ENCODE peak calls at places on chromosomes 4 and X, in ten cellular contexts. E is thyroid gland, O is vagina, S is body of pancreas, Y is HCT116, P is ovary, V is upper lobe of left lung, R is right lobe of liver, Q is stomach, D is transverse colon. A is an unnamed sample.

GRCh38 chrX:109925656-109926055 is 77.3 kb upstream of the TMEM164 start:
- DNase-seq in E (no peak), D (no peak), O (no peak), R (no peak), S (no peak), V (no peak), Q (no peak), Y (no peak), P (no peak), A (no peak)

GRCh38 chrX:1248381-1249061 is 20.1 kb upstream of the CSF2RA start:
- DNase-seq in E (peak; percentile 29), O (no peak), R (no peak), Y (no peak), P (no peak), S (no peak), D (no peak), Q (no peak), V (peak; percentile 34), A (no peak)

GRCh38 chr4:169268951-169269781 is 1.6 kb downstream of the SH3RF1 start:
- DNase-seq in P (no peak), Q (no peak), D (peak; percentile 31), Y (no peak), V (no peak), S (no peak), E (peak; percentile 27), R (peak; percentile 47), O (no peak), A (no peak)

GRCh38 chrX:128816919-128817318 is 706.4 kb downstream of the SMARCA1 start:
- DNase-seq in D (no peak), S (no peak), O (no peak), Q (no peak), Y (no peak), V (no peak), R (no peak), P (no peak), E (no peak), A (no peak)

GRCh38 chrX:101217689-101218088 is 1.9 kb upstream of the DRP2 start:
- DNase-seq in R (no peak), D (no peak), V (no peak), Q (no peak), S (no peak), Y (no peak), E (no peak), O (no peak), P (no peak), A (no peak)

GRCh38 chr4:2874861-2875260 is 31.2 kb downstream of the ADD1 start:
- DNase-seq in Q (no peak), P (no peak), R (no peak), D (no peak), E (no peak), V (no peak), O (no peak), S (no peak), Y (no peak), A (no peak)

GRCh38 chrX:73214366-73215094 is at the start of gene NAP1L2:
- DNase-seq in E (peak; percentile 57), D (peak; percentile 26), Q (no peak), Y (no peak), R (peak; percentile 41), O (no peak), P (peak; percentile 34), V (peak; percentile 40), S (peak; percentile 41), A (no peak)

GRCh38 chr4:8738471-8738931 is 133.1 kb downstream of the HMX1 start:
- DNase-seq in O (peak; percentile 60), Q (peak; percentile 16), S (peak; percentile 6), R (peak; percentile 18), Y (no peak), D (no peak), V (peak; percentile 20), P (no peak), E (no peak), A (no peak)

GRCh38 chr4:20684852-20685763 is 15.2 kb upstream of the PACRGL start:
- DNase-seq in V (no peak), O (no peak), Y (no peak), R (no peak), S (no peak), D (no peak), E (no peak), P (no peak), Q (no peak), A (no peak)

GRCh38 chr4:113657834-113658233 is 103.7 kb downstream of the CAMK2D start:
- DNase-seq in Q (no peak), Y (no peak), P (no peak), S (no peak), V (no peak), E (no peak), R (no peak), D (no peak), O (no peak), A (no peak)

GRCh38 chrX:140710710-140711109 is 1.2 kb downstream of the LINC00632 start:
- DNase-seq in Y (no peak), R (no peak), D (no peak), S (no peak), Q (no peak), V (no peak), O (no peak), E (no peak), P (no peak), A (no peak)

GRCh38 chrX:123237271-123237670 is 53.2 kb downstream of the GRIA3 start:
- DNase-seq in P (no peak), E (no peak), V (no peak), D (no peak), O (no peak), S (no peak), R (no peak), Q (no peak), Y (no peak), A (no peak)

DNA sequence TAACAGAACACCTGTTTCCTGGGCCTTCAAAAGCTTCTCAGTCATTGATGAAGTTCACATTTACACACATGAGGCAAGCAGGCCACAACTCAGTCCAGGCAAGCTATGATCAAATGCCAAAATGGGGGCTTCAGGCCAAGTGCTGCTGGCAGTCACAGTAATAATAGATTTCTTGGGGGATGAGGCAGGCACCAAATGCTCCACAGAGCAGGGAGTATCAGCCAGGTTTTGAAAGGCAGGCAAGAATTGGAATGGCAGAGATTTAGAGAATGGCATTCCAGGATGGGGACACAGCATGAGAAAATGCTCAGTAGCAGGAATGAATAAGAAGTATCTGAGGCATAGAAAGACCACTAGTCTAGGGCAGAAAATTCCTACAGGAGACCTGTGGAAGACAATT is 52.8 kb downstream of the GRIA3 start:
- DNase-seq in Y (no peak), S (no peak), O (no peak), E (no peak), D (no peak), V (no peak), P (no peak), Q (no peak), R (no peak), A (no peak)
- H3K9me3 ChIP-seq in Y (no peaks in the 10 kb centered on the region), S (no peaks in the 10 kb centered on the region), O (no peaks in the 10 kb centered on the region), E (no peaks in the 10 kb centered on the region), D (no peaks in the 10 kb centered on the region), V (no peaks in the 10 kb centered on the region), P (no peaks in the 10 kb centered on the region), Q (no peaks in the 10 kb centered on the region), R (no peaks in the 10 kb centered on the region), A (no peaks in the 10 kb centered on the region)

GRCh38 chrX:120512627-120513026 is 43.5 kb upstream of the LAMP2 start:
- DNase-seq in D (no peak), Y (no peak), V (no peak), O (no peak), S (peak; percentile 16), P (no peak), Q (no peak), R (no peak), E (no peak), A (no peak)

GRCh38 chrX:120517936-120518335 is 42.8 kb downstream of the CUL4B start:
- DNase-seq in Y (no peak), V (no peak), E (no peak), S (no peak), R (no peak), Q (no peak), D (no peak), P (no peak), O (no peak), A (no peak)

GRCh38 chrX:120514236-120514635 is 45.1 kb upstream of the LAMP2 start:
- DNase-seq in P (no peak), V (no peak), D (no peak), S (no peak), E (no peak), O (no peak), Q (no peak), R (no peak), Y (no peak), A (no peak)

DNA sequence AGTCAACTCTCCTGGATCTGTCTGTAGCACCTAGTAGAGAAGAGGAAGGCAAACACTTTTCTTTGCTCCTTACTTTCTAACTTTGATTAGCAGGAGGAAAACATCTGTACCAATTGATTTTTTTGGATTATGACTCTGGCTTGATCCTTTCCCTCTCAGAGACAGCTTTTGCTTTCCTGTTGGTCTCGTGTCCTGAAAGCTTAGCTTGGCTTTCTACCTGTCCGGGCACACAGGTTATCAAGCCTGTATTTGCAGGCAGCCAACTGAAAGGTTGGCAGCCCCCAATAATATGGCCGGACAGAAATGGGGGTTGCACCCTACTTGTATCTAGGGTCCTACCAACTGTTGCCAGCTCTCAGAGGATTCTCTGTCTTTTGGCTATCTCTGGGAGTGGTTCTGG is 43.1 kb upstream of the LAMP2 start:
- DNase-seq in Y (no peak), R (no peak), V (no peak), S (no peak), O (no peak), D (no peak), P (no peak), E (no peak), Q (no peak), A (no peak)
- TF ChIP-seq POLR2A in Y (no peak), R (no peak), V (no peak), S (no peak), O (no peak), D (no peak), P (no peak), E (no peak), Q (no peak), A (no peak)

DNA sequence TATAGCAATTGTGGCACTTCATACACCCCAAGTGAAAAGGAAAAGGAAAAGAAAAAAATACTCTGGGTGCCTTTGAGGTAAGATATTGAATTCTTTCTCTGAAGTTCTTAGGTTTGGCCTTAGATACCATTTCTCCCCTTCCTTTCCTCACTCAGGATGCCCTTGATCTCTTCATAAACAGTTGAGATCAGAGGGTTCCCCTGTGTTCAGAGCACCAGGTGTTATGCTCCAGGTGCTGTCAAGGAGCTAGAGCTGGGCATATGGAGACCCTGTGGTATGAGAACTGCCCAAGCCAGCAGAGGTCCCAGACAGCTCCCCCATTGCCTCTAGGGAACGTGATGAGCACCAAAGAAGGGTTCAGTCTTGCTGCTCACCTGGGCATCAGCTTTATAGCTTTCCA is 17.1 kb upstream of the CD40LG start:
- DNase-seq in P (no peak), D (no peak), V (no peak), R (no peak), O (no peak), Q (no peak), S (no peak), E (no peak), Y (no peak), A (no peak)
- H3K27ac ChIP-seq in P (no peak overlapping the region), D (no peak overlapping the region), V (no peak overlapping the region), R (no peak overlapping the region), O (no peak overlapping the region), Q (no peak overlapping the region), S (no peak overlapping the region), E (no peak overlapping the region), Y (no peak overlapping the region), A (no peak overlapping the region)

DNA sequence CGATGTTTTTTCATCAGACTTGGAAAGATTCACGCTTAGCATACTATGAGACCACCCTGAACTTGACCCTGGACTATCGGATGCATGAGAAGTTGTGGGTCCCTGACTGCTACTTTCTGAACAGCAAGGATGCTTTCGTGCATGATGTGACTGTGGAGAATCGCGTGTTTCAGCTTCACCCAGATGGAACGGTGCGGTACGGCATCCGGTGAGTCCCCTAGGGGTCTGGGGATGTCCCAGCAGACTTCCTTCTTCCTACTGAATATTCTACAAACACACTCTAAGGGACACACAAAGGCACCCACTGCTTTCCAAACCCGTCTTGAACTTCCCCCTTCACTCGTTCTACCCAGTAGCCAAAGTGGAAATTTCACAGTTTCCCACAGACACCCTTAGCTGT is 9.3 kb downstream of the GABRQ start:
- DNase-seq in E (no peak), Y (no peak), P (no peak), O (no peak), D (no peak), R (no peak), Q (no peak), V (no peak), S (no peak), A (no peak)
- H3K9me3 ChIP-seq in E (no peaks in the 10 kb centered on the region), Y (no peaks in the 10 kb centered on the region), P (no peaks in the 10 kb centered on the region), O (no peaks in the 10 kb centered on the region), D (no peaks in the 10 kb centered on the region), R (no peaks in the 10 kb centered on the region), Q (no peaks in the 10 kb centered on the region), V (no peaks in the 10 kb centered on the region), S (no peaks in the 10 kb centered on the region), A (no peaks in the 10 kb centered on the region)